ENCODE peak calls at places on chromosomes 2 and 18, in five cellular contexts. One of them, this sample, is unnamed.

GRCh38 chr2:85887566-85888019 is 1.2 kb downstream of the ST3GAL5 start:
- DNase-seq in B cell: peak; percentile 64
- DNase-seq in fibroblast of mammary gland: peak; percentile 34
- DNase-seq in dorsolateral prefrontal cortex: peak; percentile 84
- DNase-seq in bronchial epithelial cell: peak; percentile 65
- DNase-seq in this sample: no peak

GRCh38 chr2:20141056-20141762 is 83.7 kb downstream of the SDC1 start:
- DNase-seq in bronchial epithelial cell: peak; percentile 97
- DNase-seq in dorsolateral prefrontal cortex: no peak
- DNase-seq in fibroblast of mammary gland: peak; percentile 99
- DNase-seq in B cell: no peak
- DNase-seq in this sample: peak; percentile 80

GRCh38 chr2:26561376-26561775 is 79.8 kb downstream of the CIB4 start:
- DNase-seq in bronchial epithelial cell: no peak
- DNase-seq in B cell: no peak
- DNase-seq in fibroblast of mammary gland: no peak
- DNase-seq in dorsolateral prefrontal cortex: no peak
- DNase-seq in this sample: no peak

GRCh38 chr18:60568211-60568610 is 195.6 kb upstream of the MC4R start:
- DNase-seq in bronchial epithelial cell: no peak
- DNase-seq in B cell: no peak
- DNase-seq in dorsolateral prefrontal cortex: no peak
- DNase-seq in fibroblast of mammary gland: peak; percentile 1
- DNase-seq in this sample: no peak

GRCh38 chr2:61562615-61563014 is 24.5 kb upstream of the XPO1 start:
- DNase-seq in dorsolateral prefrontal cortex: no peak
- DNase-seq in B cell: no peak
- DNase-seq in bronchial epithelial cell: no peak
- DNase-seq in fibroblast of mammary gland: no peak
- DNase-seq in this sample: no peak

GRCh38 chr18:45602926-45603325 is 12.3 kb upstream of the SLC14A2 start:
- DNase-seq in dorsolateral prefrontal cortex: no peak
- DNase-seq in fibroblast of mammary gland: peak; percentile 19
- DNase-seq in B cell: no peak
- DNase-seq in bronchial epithelial cell: peak; percentile 79
- DNase-seq in this sample: no peak

GRCh38 chr2:136375017-136375901 is 257.3 kb upstream of the CXCR4 start:
- DNase-seq in dorsolateral prefrontal cortex: no peak
- DNase-seq in bronchial epithelial cell: peak; percentile 79
- DNase-seq in B cell: no peak
- DNase-seq in fibroblast of mammary gland: no peak
- DNase-seq in this sample: no peak

GRCh38 chr2:195408811-195409210 is 248.2 kb upstream of the SLC39A10 start:
- DNase-seq in B cell: no peak
- DNase-seq in bronchial epithelial cell: no peak
- DNase-seq in fibroblast of mammary gland: no peak
- DNase-seq in dorsolateral prefrontal cortex: no peak
- DNase-seq in this sample: no peak

GRCh38 chr2:168534926-168535325 is 78.9 kb downstream of the CERS6 start:
- DNase-seq in bronchial epithelial cell: no peak
- DNase-seq in B cell: no peak
- DNase-seq in fibroblast of mammary gland: no peak
- DNase-seq in dorsolateral prefrontal cortex: no peak
- DNase-seq in this sample: no peak

GRCh38 chr18:24126155-24126947 is 12.5 kb upstream of the CABYR start:
- DNase-seq in dorsolateral prefrontal cortex: no peak
- DNase-seq in B cell: no peak
- DNase-seq in bronchial epithelial cell: no peak
- DNase-seq in fibroblast of mammary gland: peak; percentile 7
- DNase-seq in this sample: no peak

GRCh38 chr2:234981197-234982095 is 29.6 kb downstream of the SH3BP4 start:
- DNase-seq in bronchial epithelial cell: peak; percentile 88
- DNase-seq in dorsolateral prefrontal cortex: no peak
- DNase-seq in fibroblast of mammary gland: peak; percentile 99
- DNase-seq in B cell: no peak
- DNase-seq in this sample: peak; percentile 89

GRCh38 chr2:2012505-2012904 is 268.2 kb upstream of the PXDN start:
- DNase-seq in B cell: no peak
- DNase-seq in dorsolateral prefrontal cortex: peak; percentile 59
- DNase-seq in fibroblast of mammary gland: no peak
- DNase-seq in bronchial epithelial cell: no peak
- DNase-seq in this sample: no peak

GRCh38 chr2:29114841-29115609 is at the start of gene CLIP4:
- DNase-seq in B cell: peak; percentile 84
- DNase-seq in bronchial epithelial cell: peak; percentile 20
- DNase-seq in fibroblast of mammary gland: peak; percentile 64
- DNase-seq in dorsolateral prefrontal cortex: peak; percentile 57
- DNase-seq in this sample: no peak

GRCh38 chr18:73724908-73725307 is 422.7 kb downstream of the FBXO15 start:
- DNase-seq in fibroblast of mammary gland: peak; percentile 45
- DNase-seq in bronchial epithelial cell: no peak
- DNase-seq in dorsolateral prefrontal cortex: no peak
- DNase-seq in B cell: no peak
- DNase-seq in this sample: no peak

GRCh38 chr2:8103085-8103708 is 578.7 kb upstream of the ID2 start:
- DNase-seq in B cell: no peak
- DNase-seq in bronchial epithelial cell: peak; percentile 82
- DNase-seq in fibroblast of mammary gland: peak; percentile 85
- DNase-seq in dorsolateral prefrontal cortex: no peak
- DNase-seq in this sample: no peak

GRCh38 chr18:3525870-3526420 is 76.0 kb downstream of the TGIF1 start:
- DNase-seq in fibroblast of mammary gland: no peak
- DNase-seq in B cell: peak; percentile 51
- DNase-seq in bronchial epithelial cell: no peak
- DNase-seq in dorsolateral prefrontal cortex: peak; percentile 68
- DNase-seq in this sample: no peak

GRCh38 chr18:74604774-74605173 is 7.1 kb downstream of the ZNF407 start:
- DNase-seq in dorsolateral prefrontal cortex: no peak
- DNase-seq in fibroblast of mammary gland: no peak
- DNase-seq in B cell: no peak
- DNase-seq in bronchial epithelial cell: no peak
- DNase-seq in this sample: no peak

GRCh38 chr2:33419548-33420255 is 56.7 kb upstream of the RASGRP3 start:
- DNase-seq in fibroblast of mammary gland: no peak
- DNase-seq in dorsolateral prefrontal cortex: no peak
- DNase-seq in B cell: no peak
- DNase-seq in bronchial epithelial cell: no peak
- DNase-seq in this sample: no peak

GRCh38 chr2:212109792-212110680 is 428.6 kb downstream of the ERBB4 start:
- DNase-seq in fibroblast of mammary gland: no peak
- DNase-seq in dorsolateral prefrontal cortex: no peak
- DNase-seq in B cell: no peak
- DNase-seq in bronchial epithelial cell: no peak
- DNase-seq in this sample: no peak

GRCh38 chr2:80304522-80304878 is at the start of gene LRRTM1:
- DNase-seq in B cell: no peak
- DNase-seq in bronchial epithelial cell: no peak
- DNase-seq in fibroblast of mammary gland: no peak
- DNase-seq in dorsolateral prefrontal cortex: peak; percentile 57
- DNase-seq in this sample: no peak

GRCh38 chr2:109063326-109063670 is 65.7 kb upstream of the SH3RF3 start:
- DNase-seq in dorsolateral prefrontal cortex: no peak
- DNase-seq in fibroblast of mammary gland: no peak
- DNase-seq in bronchial epithelial cell: no peak
- DNase-seq in B cell: no peak
- DNase-seq in this sample: no peak

GRCh38 chr2:143347901-143348300 is 218.7 kb downstream of the ARHGAP15 start:
- DNase-seq in bronchial epithelial cell: no peak
- DNase-seq in dorsolateral prefrontal cortex: no peak
- DNase-seq in fibroblast of mammary gland: no peak
- DNase-seq in B cell: no peak
- DNase-seq in this sample: no peak

GRCh38 chr2:238709324-238709723 is 138.6 kb upstream of the TWIST2 start:
- DNase-seq in bronchial epithelial cell: no peak
- DNase-seq in dorsolateral prefrontal cortex: no peak
- DNase-seq in fibroblast of mammary gland: peak; percentile 56
- DNase-seq in B cell: no peak
- DNase-seq in this sample: no peak

GRCh38 chr2:10216677-10217498 is 85.8 kb upstream of the HPCAL1 start:
- DNase-seq in B cell: no peak
- DNase-seq in dorsolateral prefrontal cortex: no peak
- DNase-seq in fibroblast of mammary gland: peak; percentile 47
- DNase-seq in bronchial epithelial cell: no peak
- DNase-seq in this sample: no peak

DNA sequence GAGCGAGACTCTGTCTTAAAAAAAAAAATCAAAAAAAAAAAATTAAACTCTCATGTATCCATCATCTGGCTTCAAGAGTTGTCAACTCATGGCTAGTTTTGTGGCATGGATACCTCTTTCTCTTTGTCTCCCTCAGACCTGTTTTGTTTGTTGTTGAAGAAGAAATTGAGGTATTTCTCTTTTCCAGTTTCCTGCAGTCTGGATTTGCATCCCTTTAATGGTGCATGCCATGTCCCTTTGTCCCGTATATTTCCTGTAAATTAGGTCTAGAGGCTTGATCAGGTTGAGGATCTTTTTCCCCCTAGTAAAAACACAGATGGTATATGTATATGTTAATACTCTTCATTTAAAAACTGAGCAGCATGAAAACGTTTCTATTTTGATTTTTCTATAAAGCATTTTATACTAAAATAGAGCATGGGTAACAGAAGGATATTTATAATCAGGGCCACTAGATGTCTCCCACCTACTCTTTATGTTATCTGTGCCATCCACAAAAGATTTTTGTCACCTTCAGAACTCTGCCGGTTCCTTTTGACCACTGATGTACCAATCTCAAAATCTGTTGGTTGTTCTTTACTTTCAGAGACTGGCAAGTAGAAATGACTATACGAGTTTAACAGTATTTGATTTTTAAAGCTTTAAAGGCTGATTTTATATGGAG is 80.1 kb downstream of the GALNT1 start:
- DNase-seq in B cell: no peak
- DNase-seq in bronchial epithelial cell: no peak
- DNase-seq in dorsolateral prefrontal cortex: no peak
- DNase-seq in fibroblast of mammary gland: no peak
- DNase-seq in this sample: no peak
- TF ChIP-seq CTCF in B cell: no peak
- TF ChIP-seq CTCF in bronchial epithelial cell: no peak
- TF ChIP-seq CTCF in dorsolateral prefrontal cortex: peak; percentile 37
- TF ChIP-seq CTCF in fibroblast of mammary gland: peak; percentile 12
- TF ChIP-seq CTCF in this sample: no peak

GRCh38 chr2:47657886-47658577 is 124.9 kb upstream of the MSH6 start:
- DNase-seq in B cell: no peak
- DNase-seq in bronchial epithelial cell: no peak
- DNase-seq in fibroblast of mammary gland: no peak
- DNase-seq in dorsolateral prefrontal cortex: no peak
- DNase-seq in this sample: no peak

GRCh38 chr2:47662547-47662946 is 120.4 kb upstream of the MSH6 start:
- DNase-seq in bronchial epithelial cell: no peak
- DNase-seq in B cell: no peak
- DNase-seq in dorsolateral prefrontal cortex: no peak
- DNase-seq in fibroblast of mammary gland: no peak
- DNase-seq in this sample: no peak

GRCh38 chr2:47660167-47660566 is 122.8 kb upstream of the MSH6 start:
- DNase-seq in bronchial epithelial cell: no peak
- DNase-seq in fibroblast of mammary gland: no peak
- DNase-seq in dorsolateral prefrontal cortex: no peak
- DNase-seq in B cell: no peak
- DNase-seq in this sample: no peak

GRCh38 chr2:47658646-47659320 is 124.2 kb upstream of the MSH6 start:
- DNase-seq in dorsolateral prefrontal cortex: no peak
- DNase-seq in bronchial epithelial cell: no peak
- DNase-seq in B cell: no peak
- DNase-seq in fibroblast of mammary gland: no peak
- DNase-seq in this sample: no peak

GRCh38 chr2:47661310-47661709 is 121.6 kb upstream of the MSH6 start:
- DNase-seq in B cell: no peak
- DNase-seq in dorsolateral prefrontal cortex: no peak
- DNase-seq in fibroblast of mammary gland: no peak
- DNase-seq in bronchial epithelial cell: no peak
- DNase-seq in this sample: no peak
- TF ChIP-seq CTCF in B cell: no peak
- TF ChIP-seq CTCF in dorsolateral prefrontal cortex: no peak
- TF ChIP-seq CTCF in fibroblast of mammary gland: no peak
- TF ChIP-seq CTCF in bronchial epithelial cell: no peak
- TF ChIP-seq CTCF in this sample: no peak

DNA sequence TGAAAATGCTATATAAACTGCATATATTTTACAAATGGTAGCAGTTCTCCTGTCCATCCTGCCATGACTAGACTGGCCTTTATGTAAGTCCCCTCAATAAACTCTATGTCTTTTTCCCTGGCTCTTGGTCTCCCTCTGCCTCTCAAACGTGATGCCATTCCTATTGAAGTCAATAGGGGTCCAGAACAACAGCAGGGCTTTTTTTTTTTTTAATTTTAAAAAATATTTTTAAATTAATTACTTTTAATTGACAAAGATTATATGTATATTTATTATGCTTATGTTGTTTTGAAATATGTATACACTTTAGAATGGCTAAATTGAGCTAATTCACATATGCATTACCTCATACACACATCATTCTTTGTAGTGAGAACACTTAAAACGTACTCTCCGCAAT is 123.2 kb downstream of the LRRTM4 start:
- DNase-seq in bronchial epithelial cell: no peak
- DNase-seq in fibroblast of mammary gland: no peak
- DNase-seq in dorsolateral prefrontal cortex: no peak
- DNase-seq in B cell: no peak
- DNase-seq in this sample: no peak
- TF ChIP-seq CTCF in bronchial epithelial cell: no peak
- TF ChIP-seq CTCF in fibroblast of mammary gland: no peak
- TF ChIP-seq CTCF in dorsolateral prefrontal cortex: no peak
- TF ChIP-seq CTCF in B cell: no peak
- TF ChIP-seq CTCF in this sample: no peak

GRCh38 chr2:203379156-203379555 is 51.0 kb downstream of the ABI2 start:
- DNase-seq in fibroblast of mammary gland: no peak
- DNase-seq in B cell: no peak
- DNase-seq in dorsolateral prefrontal cortex: no peak
- DNase-seq in bronchial epithelial cell: no peak
- DNase-seq in this sample: no peak

DNA sequence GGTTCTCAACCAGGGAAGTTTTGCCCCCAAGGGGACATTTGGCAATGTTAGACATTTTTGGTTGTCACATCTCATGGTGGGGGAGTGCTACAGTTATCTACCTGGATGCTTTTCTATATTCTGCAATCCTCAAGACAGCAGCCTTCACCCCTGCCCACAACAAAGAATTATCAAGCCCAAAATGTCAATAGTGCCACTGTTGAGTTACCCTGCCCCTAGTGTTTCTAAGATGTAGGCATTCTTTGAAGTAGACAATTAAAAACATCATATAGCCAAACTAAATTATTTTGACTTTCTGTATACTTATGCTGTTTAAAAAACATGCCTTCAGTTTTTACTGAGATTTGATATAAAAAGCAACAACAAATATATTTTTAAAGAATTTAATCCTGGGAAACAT is 48.0 kb downstream of the ABI2 start:
- DNase-seq in dorsolateral prefrontal cortex: no peak
- DNase-seq in B cell: no peak
- DNase-seq in fibroblast of mammary gland: no peak
- DNase-seq in bronchial epithelial cell: no peak
- DNase-seq in this sample: no peak
- TF ChIP-seq CTCF in dorsolateral prefrontal cortex: no peak
- TF ChIP-seq CTCF in B cell: no peak
- TF ChIP-seq CTCF in fibroblast of mammary gland: peak; percentile 5
- TF ChIP-seq CTCF in bronchial epithelial cell: no peak
- TF ChIP-seq CTCF in this sample: no peak

This sample was measured in coronary artery.